ENCODE peak calls at places on chromosomes 16 and 17, in four cellular contexts. One of them, this sample, is unnamed.

GRCh38 chr17:74274060-74274702 is at the start of gene DNAI2:
- DNase-seq in heart left ventricle: peak; percentile 53
- DNase-seq in MM.1S: no peak
- DNase-seq in body of pancreas: peak; percentile 20
- DNase-seq in this sample: no peak

GRCh38 chr16:81831722-81832126 is 52.6 kb downstream of the PLCG2 start:
- DNase-seq in body of pancreas: peak; percentile 29
- DNase-seq in MM.1S: peak; percentile 82
- DNase-seq in heart left ventricle: peak; percentile 60
- DNase-seq in this sample: peak; percentile 42

GRCh38 chr16:71537643-71538042 is 11.4 kb downstream of the CHST4 start:
- DNase-seq in body of pancreas: peak; percentile 68
- DNase-seq in MM.1S: peak; percentile 61
- DNase-seq in heart left ventricle: no peak
- DNase-seq in this sample: peak; percentile 28

GRCh38 chr16:29984137-29984763 is 10.6 kb downstream of the TAOK2 start:
- DNase-seq in heart left ventricle: peak; percentile 13
- DNase-seq in body of pancreas: no peak
- DNase-seq in MM.1S: no peak
- DNase-seq in this sample: no peak

GRCh38 chr17:46984892-46985291 is 5.8 kb upstream of the RPRML start:
- DNase-seq in body of pancreas: no peak
- DNase-seq in MM.1S: no peak
- DNase-seq in heart left ventricle: no peak
- DNase-seq in this sample: no peak

GRCh38 chr16:83603981-83604570 is 203.7 kb upstream of the HSBP1 start:
- DNase-seq in MM.1S: no peak
- DNase-seq in heart left ventricle: no peak
- DNase-seq in body of pancreas: no peak
- DNase-seq in this sample: no peak

GRCh38 chr16:50881331-50881830 is 139.5 kb downstream of the CYLD start:
- DNase-seq in heart left ventricle: no peak
- DNase-seq in MM.1S: no peak
- DNase-seq in body of pancreas: no peak
- DNase-seq in this sample: no peak

GRCh38 chr17:80904036-80904435 is 87.6 kb upstream of the CHMP6 start:
- DNase-seq in MM.1S: no peak
- DNase-seq in body of pancreas: no peak
- DNase-seq in heart left ventricle: peak; percentile 20
- DNase-seq in this sample: no peak

GRCh38 chr16:50267151-50267631 is 840 bp downstream of the ADCY7 start:
- DNase-seq in body of pancreas: no peak
- DNase-seq in heart left ventricle: peak; percentile 22
- DNase-seq in MM.1S: no peak
- DNase-seq in this sample: no peak

GRCh38 chr16:63467513-63467912 is 1431.3 kb upstream of the CDH8 start:
- DNase-seq in MM.1S: no peak
- DNase-seq in body of pancreas: no peak
- DNase-seq in heart left ventricle: no peak
- DNase-seq in this sample: no peak

DNA sequence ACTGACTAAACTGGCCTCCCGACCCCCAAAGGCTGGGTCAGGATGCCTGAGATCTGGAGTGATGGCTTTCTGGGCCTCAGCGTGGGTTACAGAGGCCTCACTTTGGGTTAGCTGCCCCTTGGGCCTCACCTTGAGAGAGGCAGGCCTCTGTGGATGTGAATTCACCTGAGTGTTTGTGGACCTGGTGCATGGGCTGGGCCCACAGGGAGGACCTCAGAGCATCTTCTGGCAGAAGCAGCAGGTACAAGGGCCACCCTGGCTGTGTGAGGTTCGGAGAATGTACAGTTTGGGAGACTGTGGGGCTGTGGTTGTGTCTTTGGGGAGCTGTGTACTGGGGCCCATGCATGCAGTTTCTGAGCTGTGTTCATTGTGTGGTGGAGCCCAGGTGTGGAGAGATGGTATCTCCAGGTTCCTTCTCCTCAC is 18.3 kb downstream of the RARA start:
- DNase-seq in MM.1S: no peak
- DNase-seq in heart left ventricle: no peak
- DNase-seq in body of pancreas: no peak
- DNase-seq in this sample: no peak
- H3K27ac ChIP-seq in MM.1S: peak overlapping the region; percentile 88
- H3K27ac ChIP-seq in heart left ventricle: peak overlapping the region; percentile 92
- H3K27ac ChIP-seq in body of pancreas: no peak overlapping the region
- H3K27ac ChIP-seq in this sample: peak overlapping the region; percentile 91

GRCh38 chr17:4008496-4009163 is 44.4 kb upstream of the ATP2A3 start:
- DNase-seq in heart left ventricle: no peak
- DNase-seq in MM.1S: no peak
- DNase-seq in body of pancreas: no peak
- DNase-seq in this sample: no peak
- H3K27ac ChIP-seq in heart left ventricle: no peak overlapping the region
- H3K27ac ChIP-seq in MM.1S: no peak overlapping the region
- H3K27ac ChIP-seq in body of pancreas: no peak overlapping the region
- H3K27ac ChIP-seq in this sample: no peak overlapping the region

GRCh38 chr17:27895940-27896535 is 2.9 kb upstream of the LYRM9 start:
- DNase-seq in heart left ventricle: no peak
- DNase-seq in MM.1S: no peak
- DNase-seq in body of pancreas: no peak
- DNase-seq in this sample: no peak
- H3K27ac ChIP-seq in heart left ventricle: no peak overlapping the region
- H3K27ac ChIP-seq in MM.1S: no peak overlapping the region
- H3K27ac ChIP-seq in body of pancreas: no peak overlapping the region
- H3K27ac ChIP-seq in this sample: no peak overlapping the region

DNA sequence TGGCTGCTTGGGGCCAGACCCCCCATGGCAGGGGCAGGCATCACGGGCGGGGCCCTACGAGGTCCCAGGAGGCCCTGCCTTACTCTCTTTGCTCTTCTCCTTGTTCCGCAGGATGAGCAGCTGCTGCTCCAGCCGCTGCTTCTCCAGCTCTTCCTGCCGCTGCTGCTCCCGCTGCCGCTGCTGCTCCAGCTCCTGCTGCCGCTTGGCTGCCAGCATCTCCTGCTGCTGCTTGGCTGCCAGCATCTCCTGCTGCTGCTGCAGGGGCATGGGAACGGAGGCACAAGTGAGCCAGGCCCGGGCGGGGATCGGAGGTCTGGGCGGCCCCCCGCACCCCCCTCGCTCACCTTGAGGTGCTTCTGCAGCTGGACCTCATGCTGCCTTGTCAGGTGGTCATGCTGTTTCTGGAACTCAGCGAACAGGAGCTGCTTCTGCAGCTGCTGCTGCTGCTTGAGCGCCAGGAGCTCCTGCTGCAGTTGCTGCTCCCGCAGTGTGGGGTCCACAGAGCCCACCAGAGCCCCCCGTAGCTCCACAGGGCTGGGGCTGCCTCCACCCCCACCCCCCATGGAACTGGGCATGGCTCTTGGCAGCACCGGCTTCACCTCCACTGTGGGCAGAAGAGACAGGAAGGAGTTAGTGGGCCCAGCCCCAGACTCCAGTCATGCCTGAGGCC is 22.8 kb downstream of the G6PC3 start:
- DNase-seq in MM.1S: no peak
- DNase-seq in heart left ventricle: no peak
- DNase-seq in body of pancreas: no peak
- DNase-seq in this sample: no peak
- H3K27ac ChIP-seq in MM.1S: no peak overlapping the region
- H3K27ac ChIP-seq in heart left ventricle: no peak overlapping the region
- H3K27ac ChIP-seq in body of pancreas: no peak overlapping the region
- H3K27ac ChIP-seq in this sample: no peak overlapping the region

GRCh38 chr17:18158022-18158600 is 25.5 kb upstream of the ALKBH5 start:
- DNase-seq in body of pancreas: peak; percentile 97
- DNase-seq in MM.1S: peak; percentile 90
- DNase-seq in heart left ventricle: peak; percentile 95
- DNase-seq in this sample: peak; percentile 94
- H3K27ac ChIP-seq in body of pancreas: no peak overlapping the region
- H3K27ac ChIP-seq in MM.1S: no peak overlapping the region
- H3K27ac ChIP-seq in heart left ventricle: peak overlapping the region; percentile 55
- H3K27ac ChIP-seq in this sample: peak overlapping the region; percentile 64

GRCh38 chr16:23448392-23448791 is 4.6 kb downstream of the COG7 start:
- DNase-seq in body of pancreas: no peak
- DNase-seq in heart left ventricle: no peak
- DNase-seq in MM.1S: no peak
- DNase-seq in this sample: no peak
- H3K27ac ChIP-seq in body of pancreas: no peak overlapping the region
- H3K27ac ChIP-seq in heart left ventricle: no peak overlapping the region
- H3K27ac ChIP-seq in MM.1S: no peak overlapping the region
- H3K27ac ChIP-seq in this sample: no peak overlapping the region

GRCh38 chr17:65387322-65387721 is 174.1 kb downstream of the AXIN2 start:
- DNase-seq in MM.1S: no peak
- DNase-seq in body of pancreas: no peak
- DNase-seq in heart left ventricle: no peak
- DNase-seq in this sample: no peak

GRCh38 chr17:65389426-65389825 is 172.0 kb downstream of the AXIN2 start:
- DNase-seq in body of pancreas: no peak
- DNase-seq in MM.1S: no peak
- DNase-seq in heart left ventricle: no peak
- DNase-seq in this sample: no peak

GRCh38 chr17:65388911-65389310 is 172.5 kb downstream of the AXIN2 start:
- DNase-seq in MM.1S: no peak
- DNase-seq in body of pancreas: no peak
- DNase-seq in heart left ventricle: no peak
- DNase-seq in this sample: no peak

GRCh38 chr17:65393514-65393913 is 167.9 kb downstream of the AXIN2 start:
- DNase-seq in body of pancreas: no peak
- DNase-seq in heart left ventricle: no peak
- DNase-seq in MM.1S: no peak
- DNase-seq in this sample: peak; percentile 30

DNA sequence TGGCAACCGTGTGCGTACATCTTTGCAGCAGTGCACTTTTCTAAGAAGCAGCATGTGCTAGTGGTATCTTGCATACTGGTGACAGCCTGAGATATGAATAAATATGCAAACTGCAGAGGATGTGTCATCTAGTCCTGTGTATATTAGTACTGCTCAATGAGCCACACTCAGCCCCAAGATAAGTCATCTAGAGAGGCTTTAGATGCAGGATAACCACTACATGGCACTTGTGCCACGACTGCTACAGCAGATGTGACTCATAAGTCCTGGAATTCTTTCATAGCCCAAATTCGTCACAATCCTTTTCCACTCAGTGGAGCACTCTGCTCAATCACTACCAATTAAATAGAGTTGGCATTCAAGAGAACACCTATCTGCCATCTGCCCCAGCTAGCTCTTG is 171.5 kb downstream of the AXIN2 start:
- DNase-seq in heart left ventricle: no peak
- DNase-seq in MM.1S: no peak
- DNase-seq in body of pancreas: no peak
- DNase-seq in this sample: no peak
- H3K27ac ChIP-seq in heart left ventricle: no peak overlapping the region
- H3K27ac ChIP-seq in MM.1S: no peak overlapping the region
- H3K27ac ChIP-seq in body of pancreas: no peak overlapping the region
- H3K27ac ChIP-seq in this sample: no peak overlapping the region